ENCODE peak calls at places on chromosomes 1 and 21, in five cellular contexts. U is HepG2, I is GM12878, S is A549, H is K562. Y is an unnamed sample.
A peak's percentile ranks its signal among the peaks of the same experiment; 100 is the strongest.

GRCh38 chr21:42683371-42684108 is 30.1 kb downstream of the PDE9A start:
- DNase-seq in S (no peak), H (no peak), I (no peak), U (no peak), Y (no peak)

GRCh38 chr21:34859976-34860653 is 189.0 kb downstream of the RUNX1 start:
- DNase-seq in H (no peak), S (no peak), U (no peak), I (no peak), Y (no peak)

GRCh38 chr21:42741056-42741455 is 87.6 kb downstream of the PDE9A start:
- DNase-seq in U (no peak), H (no peak), S (no peak), I (no peak), Y (no peak)

GRCh38 chr21:37195078-37195477 is 72.1 kb downstream of the VPS26C start:
- DNase-seq in S (no peak), H (no peak), I (no peak), U (no peak), Y (no peak)

GRCh38 chr1:8943516-8943896 is 2.2 kb upstream of the CA6 start:
- DNase-seq in S (no peak), H (no peak), U (no peak), I (no peak), Y (peak; percentile 52)

GRCh38 chr1:242828199-242828598 is 303.7 kb upstream of the PLD5 start:
- DNase-seq in S (no peak), U (peak; percentile 7), H (peak; percentile 17), I (no peak), Y (peak; percentile 14)

GRCh38 chr1:93807301-93807930 is 71.6 kb downstream of the DNTTIP2 start:
- DNase-seq in I (no peak), H (no peak), S (no peak), U (no peak), Y (no peak)

GRCh38 chr21:37670883-37671282 is 245.4 kb downstream of the KCNJ6 start:
- DNase-seq in H (no peak), I (no peak), S (peak; percentile 28), U (peak; percentile 6), Y (no peak)

GRCh38 chr1:218459878-218460277 is 114.7 kb downstream of the TGFB2 start:
- DNase-seq in S (peak; percentile 78), H (peak; percentile 33), U (peak; percentile 9), I (no peak), Y (peak; percentile 21)

GRCh38 chr1:106063510-106063909 is 993.0 kb upstream of the PRMT6 start:
- DNase-seq in I (no peak), H (no peak), S (no peak), U (no peak), Y (no peak)

GRCh38 chr1:213507472-213508223 is 456.6 kb downstream of the RPS6KC1 start:
- DNase-seq in S (no peak), I (no peak), U (peak; percentile 13), H (no peak), Y (no peak)

GRCh38 chr1:147273409-147274307 is 31.2 kb downstream of the CHD1L start:
- DNase-seq in U (peak; percentile 56), S (peak; percentile 59), I (peak; percentile 9), H (peak; percentile 70), Y (no peak)

GRCh38 chr1:57599233-57599994 is 175.6 kb upstream of the DAB1 start:
- DNase-seq in S (no peak), U (no peak), I (no peak), H (no peak), Y (peak; percentile 16)

GRCh38 chr1:150150511-150151021 is 850 bp downstream of the PLEKHO1 start:
- DNase-seq in S (no peak), U (no peak), H (peak; percentile 23), I (no peak), Y (peak; percentile 38)

GRCh38 chr1:55399385-55399784 is 184.2 kb upstream of the USP24 start:
- DNase-seq in U (no peak), H (no peak), S (no peak), I (no peak), Y (no peak)

GRCh38 chr1:1917995-1918900 is 831 bp downstream of the TMEM52 start:
- DNase-seq in S (no peak), I (no peak), U (no peak), H (peak; percentile 35), Y (no peak)

GRCh38 chr1:17550684-17551584 is 11.4 kb downstream of the ARHGEF10L start:
- DNase-seq in S (no peak), H (no peak), I (no peak), U (no peak), Y (no peak)

DNA sequence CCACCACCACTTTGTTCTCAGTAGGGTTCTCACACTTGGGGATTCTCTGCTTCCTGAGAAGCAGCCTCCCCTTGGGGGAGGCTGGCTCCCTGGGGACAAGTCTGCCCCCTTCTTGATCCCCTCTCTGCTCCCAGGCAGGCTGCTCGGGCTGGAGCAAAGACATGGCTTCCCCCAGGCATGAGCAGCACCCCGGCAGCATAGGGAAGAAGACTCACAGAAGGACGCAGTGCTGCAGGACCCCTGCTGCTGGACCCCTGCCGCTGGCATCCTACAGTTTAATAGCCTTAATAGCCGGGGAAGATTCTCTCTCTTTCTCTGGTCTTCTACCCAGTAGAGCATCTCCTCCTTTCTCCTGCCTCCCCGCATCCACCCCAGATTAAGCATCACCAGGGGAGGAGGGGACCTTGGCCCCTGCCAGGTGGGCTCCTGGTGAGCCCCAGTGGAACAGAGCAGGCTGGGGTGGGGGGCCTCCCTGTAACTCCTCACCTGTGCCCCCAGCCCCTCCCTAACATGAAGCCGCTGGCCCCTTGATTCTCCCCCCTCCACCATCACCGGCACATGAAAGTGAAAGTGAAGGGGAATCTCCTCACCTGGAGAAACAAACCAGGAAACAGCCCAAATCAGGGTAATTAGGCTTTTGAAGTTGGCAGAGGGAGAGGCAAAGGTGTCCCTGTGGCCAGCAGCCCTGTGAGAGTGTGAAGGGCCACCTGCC is 2.5 kb downstream of the WNT3A start:
- DNase-seq in H (no peak), I (no peak), S (no peak), U (no peak), Y (no peak)
- TF ChIP-seq ESRRA in H (no peak), I (no peak), S (no peak), U (no peak), Y (no peak)

DNA sequence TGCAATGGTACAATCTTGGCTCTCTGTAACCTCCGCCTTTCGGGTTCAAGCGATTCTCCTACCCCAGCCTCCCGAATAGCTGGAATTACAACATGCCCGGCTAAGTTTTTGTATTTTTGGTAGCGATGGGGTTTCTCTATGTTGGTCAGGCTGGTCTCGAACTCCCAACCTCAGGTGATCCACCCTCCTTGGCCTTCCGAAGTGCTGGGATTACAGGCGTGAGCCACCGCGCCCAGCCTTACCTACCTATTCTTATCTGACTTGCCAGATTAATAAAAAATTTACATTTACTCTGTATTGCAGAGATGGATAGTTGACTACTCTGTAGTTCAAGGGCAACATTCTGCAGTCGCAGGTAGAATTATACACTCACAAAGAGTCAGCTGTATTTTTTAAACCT is 359.6 kb downstream of the KCTD3 start:
- DNase-seq in S (no peak), H (no peak), U (no peak), I (no peak), Y (no peak)
- TF ChIP-seq ESRRA in S (no peak), H (no peak), U (no peak), I (no peak), Y (no peak)

GRCh38 chr1:203592156-203592555 is 34.5 kb upstream of the ATP2B4 start:
- DNase-seq in S (no peak), H (no peak), U (peak; percentile 15), I (no peak), Y (peak; percentile 56)
- TF ChIP-seq ESRRA in S (no peak), H (no peak), U (no peak), I (no peak), Y (no peak)

GRCh38 chr21:45562401-45562800 is 20.2 kb upstream of the SLC19A1 start:
- DNase-seq in S (no peak), H (no peak), I (no peak), U (no peak), Y (no peak)

GRCh38 chr21:45562965-45563364 is 20.7 kb upstream of the SLC19A1 start:
- DNase-seq in S (no peak), U (no peak), I (no peak), H (no peak), Y (no peak)

GRCh38 chr21:45559216-45560105 is 17.2 kb upstream of the SLC19A1 start:
- DNase-seq in U (no peak), H (no peak), I (no peak), S (no peak), Y (no peak)

GRCh38 chr21:45558044-45558721 is 15.9 kb upstream of the SLC19A1 start:
- DNase-seq in S (no peak), U (no peak), H (no peak), I (no peak), Y (no peak)

DNA sequence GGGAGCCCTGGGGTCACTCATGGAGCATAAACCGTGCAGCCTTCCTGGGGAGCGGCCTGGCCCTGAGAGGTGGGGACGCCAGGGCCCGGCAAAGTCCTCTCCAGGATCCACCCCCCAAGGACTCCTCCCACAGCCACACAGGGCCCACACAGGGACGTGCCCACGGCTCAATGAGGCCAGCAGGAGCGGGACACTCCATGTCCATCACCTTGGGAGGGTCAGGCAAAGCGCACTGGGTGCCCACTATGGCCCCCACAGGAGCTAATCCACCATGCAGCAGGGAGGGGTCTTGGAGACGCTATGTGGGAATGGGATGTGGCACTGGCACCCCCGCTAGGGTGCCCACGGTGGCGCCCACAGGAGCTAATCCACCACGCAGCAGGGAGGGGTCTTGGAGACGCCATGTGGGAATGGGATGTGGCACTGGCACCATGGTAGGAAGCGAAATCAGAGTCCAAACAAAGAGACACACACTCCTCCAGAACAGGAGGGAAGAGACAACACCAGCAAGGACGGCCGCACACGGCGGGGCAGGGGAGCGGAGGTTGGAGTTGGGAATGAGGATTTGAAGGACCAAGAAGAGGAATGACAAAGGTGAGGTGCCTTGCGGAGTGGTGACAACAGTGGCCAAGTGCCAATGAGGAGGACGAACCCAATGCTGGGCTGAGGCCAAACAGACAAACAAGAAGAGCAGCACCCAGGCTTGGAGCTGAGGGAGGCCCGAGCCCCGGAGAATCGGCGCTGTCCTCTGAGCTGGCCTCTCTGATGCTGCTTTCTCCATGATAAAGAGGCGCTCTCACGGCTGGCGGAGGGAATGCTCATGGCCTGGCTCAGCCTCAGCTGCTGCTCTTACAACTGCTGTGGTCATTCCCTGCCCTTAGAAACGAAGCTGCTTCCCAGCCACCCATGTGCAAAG is 18.1 kb upstream of the SLC19A1 start:
- DNase-seq in S (no peak), I (no peak), U (no peak), H (no peak), Y (no peak)
- TF ChIP-seq ESRRA in S (no peak), I (no peak), U (no peak), H (no peak), Y (no peak)

DNA sequence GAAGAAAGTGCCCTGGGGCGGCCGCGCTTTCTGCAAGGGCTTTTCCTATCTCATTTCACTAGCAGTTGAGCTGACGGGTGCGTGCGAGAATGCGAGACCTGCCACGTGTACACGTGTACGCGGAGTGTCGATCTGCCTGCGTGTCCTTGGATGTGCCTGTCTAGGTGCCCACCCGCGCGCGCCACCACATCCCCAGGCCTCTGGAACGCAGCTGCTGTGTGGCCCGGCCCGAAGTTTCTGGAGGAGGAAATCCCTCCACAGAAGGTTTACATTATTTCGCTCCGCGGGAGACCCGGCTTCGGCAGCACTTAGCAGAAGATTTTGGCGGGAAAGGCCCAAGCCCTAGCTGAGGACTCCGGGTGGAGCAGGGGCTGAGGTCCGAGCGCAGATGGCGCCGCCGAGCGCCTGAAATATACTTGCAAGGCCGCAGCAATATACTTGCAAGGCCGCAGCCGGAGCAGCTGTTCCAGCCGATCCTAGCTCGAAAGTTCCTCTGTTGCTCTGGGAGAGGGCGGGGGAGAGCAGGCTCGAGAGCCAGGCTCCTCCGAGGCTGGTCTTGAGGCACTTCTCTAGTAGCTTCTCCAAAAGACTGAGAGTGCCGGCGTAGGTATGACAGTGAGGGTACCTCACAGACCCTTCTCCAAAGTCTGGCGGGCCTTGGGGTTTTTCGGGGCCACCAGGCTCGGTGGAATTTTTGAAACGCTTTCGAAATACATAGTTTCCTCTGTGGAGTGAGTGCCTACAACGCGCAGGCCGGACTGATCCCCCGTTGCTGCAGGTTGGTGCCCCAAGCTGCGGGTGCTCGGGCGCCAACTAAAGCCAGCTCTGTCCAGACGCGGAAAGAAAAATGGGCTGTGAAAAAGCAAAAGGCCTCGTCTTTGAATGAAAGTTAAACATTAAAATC is 3.8 kb downstream of the TBX15 start:
- DNase-seq in H (peak; percentile 27), I (no peak), U (no peak), S (no peak), Y (peak; percentile 85)
- TF ChIP-seq ESRRA in H (no peak), I (no peak), U (no peak), S (no peak), Y (no peak)